ENCODE peak calls at places on chromosomes 6 and 20, in five cellular contexts. One of them, this sample, is unnamed.

GRCh38 chr6:145964948-145965366 is 799 bp upstream of the SHPRH start:
- DNase-seq in mammary epithelial cell: no peak
- DNase-seq in psoas muscle: no peak
- DNase-seq in cardiac fibroblast: no peak
- DNase-seq in HFF-Myc: no peak
- DNase-seq in this sample: no peak

GRCh38 chr6:97068211-97068610 is 143.7 kb downstream of the KLHL32 start:
- DNase-seq in mammary epithelial cell: peak; percentile 3
- DNase-seq in psoas muscle: no peak
- DNase-seq in cardiac fibroblast: peak; percentile 65
- DNase-seq in HFF-Myc: no peak
- DNase-seq in this sample: no peak

GRCh38 chr6:139982652-139983051 is 608.2 kb upstream of the CITED2 start:
- DNase-seq in mammary epithelial cell: no peak
- DNase-seq in psoas muscle: no peak
- DNase-seq in cardiac fibroblast: peak; percentile 88
- DNase-seq in HFF-Myc: peak; percentile 92
- DNase-seq in this sample: no peak

GRCh38 chr6:104679971-104680370 is 179.7 kb downstream of the HACE1 start:
- DNase-seq in mammary epithelial cell: no peak
- DNase-seq in psoas muscle: no peak
- DNase-seq in cardiac fibroblast: no peak
- DNase-seq in HFF-Myc: no peak
- DNase-seq in this sample: no peak

GRCh38 chr6:167667204-167668018 is 159.3 kb upstream of the AFDN start:
- DNase-seq in mammary epithelial cell: no peak
- DNase-seq in psoas muscle: no peak
- DNase-seq in cardiac fibroblast: no peak
- DNase-seq in HFF-Myc: no peak
- DNase-seq in this sample: no peak

GRCh38 chr6:33799714-33800113 is 4.1 kb downstream of the MLN start:
- DNase-seq in mammary epithelial cell: no peak
- DNase-seq in psoas muscle: no peak
- DNase-seq in cardiac fibroblast: no peak
- DNase-seq in HFF-Myc: no peak
- DNase-seq in this sample: no peak

GRCh38 chr20:38073307-38074010 is 39.9 kb downstream of the RPRD1B start:
- DNase-seq in mammary epithelial cell: peak; percentile 78
- DNase-seq in psoas muscle: peak; percentile 58
- DNase-seq in cardiac fibroblast: peak; percentile 98
- DNase-seq in HFF-Myc: peak; percentile 66
- DNase-seq in this sample: no peak

GRCh38 chr6:35426074-35426473 is 26.1 kb upstream of the FANCE start:
- DNase-seq in mammary epithelial cell: no peak
- DNase-seq in psoas muscle: no peak
- DNase-seq in cardiac fibroblast: no peak
- DNase-seq in HFF-Myc: no peak
- DNase-seq in this sample: no peak

GRCh38 chr6:23027281-23027680 is 457.9 kb downstream of the HDGFL1 start:
- DNase-seq in mammary epithelial cell: peak; percentile 36
- DNase-seq in psoas muscle: no peak
- DNase-seq in cardiac fibroblast: no peak
- DNase-seq in HFF-Myc: no peak
- DNase-seq in this sample: no peak

GRCh38 chr6:85674604-85675003 is 31.9 kb upstream of the SYNCRIP start:
- DNase-seq in mammary epithelial cell: no peak
- DNase-seq in psoas muscle: no peak
- DNase-seq in cardiac fibroblast: no peak
- DNase-seq in HFF-Myc: no peak
- DNase-seq in this sample: no peak

DNA sequence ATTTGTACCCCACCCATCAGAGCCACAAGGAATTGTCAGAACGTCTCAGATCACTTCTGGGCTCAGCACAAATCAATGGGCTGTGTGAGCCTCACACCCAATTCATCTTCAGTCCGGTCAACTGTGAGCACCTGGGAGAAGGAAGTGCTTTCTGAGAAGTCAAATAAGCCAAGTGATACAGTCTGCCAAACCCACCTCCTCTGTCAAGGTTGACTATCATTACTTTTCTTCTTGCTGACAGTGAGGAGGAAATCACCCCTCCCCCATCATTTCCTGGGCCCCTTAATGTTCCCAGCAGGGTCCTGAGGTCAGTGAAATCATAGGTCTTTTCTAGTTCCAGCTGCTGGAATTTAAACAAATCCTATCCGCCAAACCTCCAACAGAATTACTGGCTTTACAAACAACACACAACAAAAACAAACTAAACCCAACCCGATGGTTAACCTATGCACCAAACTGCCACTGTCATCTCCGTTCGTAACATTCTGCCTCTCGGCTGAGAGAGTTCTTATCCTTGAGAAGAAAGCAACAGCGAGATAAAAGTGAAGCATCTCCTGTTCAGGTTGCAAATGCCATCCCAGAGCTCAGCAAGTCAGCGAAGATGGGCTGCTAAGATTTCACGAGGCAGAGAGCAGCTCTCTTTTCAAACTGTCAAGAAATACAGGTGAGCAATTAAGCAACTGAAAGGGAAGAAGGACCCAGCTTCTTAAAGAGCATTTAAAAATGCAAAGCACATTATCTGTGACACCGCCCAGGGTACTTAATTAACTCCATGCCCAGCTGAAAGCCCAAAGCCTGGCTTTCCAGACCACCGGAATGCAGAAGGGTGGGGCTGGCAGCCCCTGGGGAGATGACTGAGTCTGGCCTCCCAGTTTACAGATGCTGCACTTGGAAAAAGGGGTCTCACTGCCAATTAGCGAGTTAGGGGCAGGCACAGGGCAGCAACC is 24.7 kb downstream of the GFOD1 start:
- DNase-seq in mammary epithelial cell: no peak
- DNase-seq in psoas muscle: no peak
- DNase-seq in cardiac fibroblast: no peak
- DNase-seq in HFF-Myc: no peak
- DNase-seq in this sample: no peak
- H3K4me3 ChIP-seq in mammary epithelial cell: no peak overlapping the region
- H3K4me3 ChIP-seq in psoas muscle: no peak overlapping the region
- H3K4me3 ChIP-seq in cardiac fibroblast: no peak overlapping the region
- H3K4me3 ChIP-seq in HFF-Myc: no peak overlapping the region
- H3K4me3 ChIP-seq in this sample: no peak overlapping the region

DNA sequence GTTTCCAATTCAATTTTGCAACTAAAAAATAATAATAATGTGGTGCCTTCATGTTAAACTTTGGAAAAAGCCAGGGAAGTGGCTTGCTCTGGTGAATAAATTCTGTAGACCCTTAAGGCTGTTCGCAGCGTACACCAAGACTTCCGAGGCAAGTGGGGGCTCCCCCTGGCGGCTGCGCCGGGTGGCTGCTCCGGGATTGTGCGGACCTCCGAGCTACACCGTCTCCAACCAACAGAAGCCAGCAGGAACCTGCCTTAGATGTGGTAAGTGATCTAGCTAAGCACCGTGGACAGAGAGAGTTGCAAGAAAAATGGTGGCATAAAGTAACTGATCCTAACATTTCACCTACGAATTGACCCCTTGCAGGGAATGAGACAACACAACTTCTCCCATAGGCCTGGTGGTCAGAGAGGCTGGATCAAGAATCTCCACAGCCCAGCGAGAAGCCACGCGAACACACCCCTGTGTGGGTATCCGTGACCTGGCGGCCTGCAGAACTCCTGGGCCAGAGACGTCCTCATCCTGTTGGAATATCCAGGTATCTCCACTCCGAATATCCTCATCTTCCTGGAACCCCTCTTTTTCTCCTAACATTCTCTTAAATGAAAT is 69.6 kb downstream of the TBXT start:
- DNase-seq in mammary epithelial cell: peak; percentile 6
- DNase-seq in psoas muscle: peak; percentile 67
- DNase-seq in cardiac fibroblast: peak; percentile 87
- DNase-seq in HFF-Myc: no peak
- DNase-seq in this sample: no peak
- H3K4me3 ChIP-seq in mammary epithelial cell: no peak overlapping the region
- H3K4me3 ChIP-seq in psoas muscle: peak overlapping the region; percentile 41
- H3K4me3 ChIP-seq in cardiac fibroblast: no peak overlapping the region
- H3K4me3 ChIP-seq in HFF-Myc: no peak overlapping the region
- H3K4me3 ChIP-seq in this sample: no peak overlapping the region

GRCh38 chr6:153563001-153563400 is 431.9 kb upstream of the RGS17 start:
- DNase-seq in mammary epithelial cell: no peak
- DNase-seq in psoas muscle: no peak
- DNase-seq in cardiac fibroblast: no peak
- DNase-seq in HFF-Myc: no peak
- DNase-seq in this sample: no peak
- H3K4me3 ChIP-seq in mammary epithelial cell: no peak overlapping the region
- H3K4me3 ChIP-seq in psoas muscle: no peak overlapping the region
- H3K4me3 ChIP-seq in cardiac fibroblast: no peak overlapping the region
- H3K4me3 ChIP-seq in HFF-Myc: no peak overlapping the region
- H3K4me3 ChIP-seq in this sample: no peak overlapping the region

GRCh38 chr20:10622657-10623418 is 51.0 kb downstream of the JAG1 start:
- DNase-seq in mammary epithelial cell: peak; percentile 40
- DNase-seq in psoas muscle: peak; percentile 59
- DNase-seq in cardiac fibroblast: peak; percentile 76
- DNase-seq in HFF-Myc: no peak
- DNase-seq in this sample: no peak
- H3K4me3 ChIP-seq in mammary epithelial cell: no peak overlapping the region
- H3K4me3 ChIP-seq in psoas muscle: no peak overlapping the region
- H3K4me3 ChIP-seq in cardiac fibroblast: peak overlapping the region; percentile 30
- H3K4me3 ChIP-seq in HFF-Myc: no peak overlapping the region
- H3K4me3 ChIP-seq in this sample: peak overlapping the region; percentile 3

GRCh38 chr6:43510827-43511163 is 649 bp upstream of the LRRC73 start:
- DNase-seq in mammary epithelial cell: no peak
- DNase-seq in psoas muscle: no peak
- DNase-seq in cardiac fibroblast: no peak
- DNase-seq in HFF-Myc: no peak
- DNase-seq in this sample: no peak
- H3K4me3 ChIP-seq in mammary epithelial cell: no peak overlapping the region
- H3K4me3 ChIP-seq in psoas muscle: peak overlapping the region; percentile 87
- H3K4me3 ChIP-seq in cardiac fibroblast: no peak overlapping the region
- H3K4me3 ChIP-seq in HFF-Myc: peak overlapping the region; percentile 45
- H3K4me3 ChIP-seq in this sample: peak overlapping the region; percentile 64

GRCh38 chr20:62823688-62824475 is 7.0 kb downstream of the COL9A3 start:
- DNase-seq in mammary epithelial cell: no peak
- DNase-seq in psoas muscle: no peak
- DNase-seq in cardiac fibroblast: no peak
- DNase-seq in HFF-Myc: no peak
- DNase-seq in this sample: no peak
- H3K4me3 ChIP-seq in mammary epithelial cell: no peak overlapping the region
- H3K4me3 ChIP-seq in psoas muscle: no peak overlapping the region
- H3K4me3 ChIP-seq in cardiac fibroblast: no peak overlapping the region
- H3K4me3 ChIP-seq in HFF-Myc: no peak overlapping the region
- H3K4me3 ChIP-seq in this sample: peak overlapping the region; percentile 60